ENCODE peak calls at places on chromosomes 11 and 22, in five cellular contexts. N is GM12891, G is K562, F is body of pancreas, S is suprapubic skin. K is an unnamed sample.

GRCh38 chr11:3000032-3000961 is 8.2 kb upstream of the NAP1L4 start:
- DNase-seq in N (no peak), G (no peak), F (peak; percentile 81), S (peak; percentile 81), K (no peak)

GRCh38 chr22:25067851-25068421 is 115.4 kb downstream of the KIAA1671 start:
- DNase-seq in N (no peak), G (no peak), F (no peak), S (no peak), K (no peak)

GRCh38 chr11:115505165-115505564 is 950 bp upstream of the CADM1 start:
- DNase-seq in N (no peak), G (no peak), F (peak; percentile 17), S (no peak), K (no peak)

GRCh38 chr11:6440906-6441358 is at the start of gene HPX:
- DNase-seq in N (no peak), G (no peak), F (no peak), S (no peak), K (no peak)

GRCh38 chr22:49208768-49209252 is 618.9 kb downstream of the BRD1 start:
- DNase-seq in N (no peak), G (peak; percentile 26), F (peak; percentile 6), S (peak; percentile 62), K (no peak)

GRCh38 chr11:133945087-133945974 is 11.4 kb downstream of the IGSF9B start:
- DNase-seq in N (no peak), G (no peak), F (no peak), S (no peak), K (no peak)

GRCh38 chr11:27904358-27905055 is 203.4 kb downstream of the KIF18A start:
- DNase-seq in N (no peak), G (no peak), F (no peak), S (no peak), K (no peak)

GRCh38 chr11:122692444-122692843 is 36.9 kb downstream of the UBASH3B start:
- DNase-seq in N (no peak), G (no peak), F (no peak), S (no peak), K (no peak)

GRCh38 chr22:46612341-46612903 is 7.8 kb upstream of the GRAMD4 start:
- DNase-seq in N (no peak), G (no peak), F (no peak), S (no peak), K (no peak)

GRCh38 chr11:17351510-17352176 is at the start of gene NCR3LG1:
- DNase-seq in N (peak; percentile 37), G (peak; percentile 77), F (peak; percentile 46), S (peak; percentile 83), K (peak; percentile 92)

DNA sequence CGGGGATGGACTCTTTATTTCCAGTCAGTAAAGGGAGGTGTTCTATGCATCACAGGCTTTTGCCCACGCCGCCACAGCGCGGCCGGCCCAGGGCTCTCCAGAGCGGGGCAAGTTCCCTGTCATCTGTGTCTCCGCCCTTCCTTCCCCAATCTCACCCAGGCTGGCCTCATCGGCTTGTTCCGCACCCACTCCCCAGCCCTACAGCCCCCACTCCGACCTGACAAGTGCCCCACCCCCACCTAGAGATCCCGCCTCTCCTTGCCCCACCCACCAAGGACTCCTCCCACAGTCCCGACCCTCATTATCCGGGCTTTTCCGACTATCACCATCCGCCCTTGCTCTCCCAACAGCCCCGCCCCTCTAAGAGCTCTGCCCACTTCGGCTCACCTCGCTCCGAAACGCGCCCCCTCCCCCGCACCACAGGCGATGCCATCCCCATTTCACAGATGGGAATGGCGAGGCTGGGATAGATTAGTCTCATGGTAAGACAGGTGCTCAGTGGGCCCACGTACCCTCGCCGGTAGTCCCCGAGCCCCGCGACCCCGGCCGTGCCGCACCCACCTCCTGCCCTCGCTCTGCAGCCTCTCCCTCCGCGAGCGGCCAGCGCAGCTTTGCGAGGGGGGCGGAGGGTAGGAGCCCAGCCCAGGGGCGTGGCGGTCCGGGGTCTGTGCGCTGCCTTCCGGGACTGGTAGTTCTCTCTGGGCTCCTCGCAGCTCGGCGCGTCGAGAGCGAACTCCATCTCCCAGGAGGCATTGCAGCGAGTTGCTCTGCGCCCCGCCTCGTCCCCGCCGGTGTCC is at the start of gene KCTD21:
- DNase-seq in N (peak; percentile 99), G (peak; percentile 96), F (peak; percentile 96), S (peak; percentile 98), K (peak; percentile 99)
- TF ChIP-seq POLR2A in N (no peak), G (peak; percentile 62), F (peak; percentile 62), S (no peak), K (peak; percentile 74)

DNA sequence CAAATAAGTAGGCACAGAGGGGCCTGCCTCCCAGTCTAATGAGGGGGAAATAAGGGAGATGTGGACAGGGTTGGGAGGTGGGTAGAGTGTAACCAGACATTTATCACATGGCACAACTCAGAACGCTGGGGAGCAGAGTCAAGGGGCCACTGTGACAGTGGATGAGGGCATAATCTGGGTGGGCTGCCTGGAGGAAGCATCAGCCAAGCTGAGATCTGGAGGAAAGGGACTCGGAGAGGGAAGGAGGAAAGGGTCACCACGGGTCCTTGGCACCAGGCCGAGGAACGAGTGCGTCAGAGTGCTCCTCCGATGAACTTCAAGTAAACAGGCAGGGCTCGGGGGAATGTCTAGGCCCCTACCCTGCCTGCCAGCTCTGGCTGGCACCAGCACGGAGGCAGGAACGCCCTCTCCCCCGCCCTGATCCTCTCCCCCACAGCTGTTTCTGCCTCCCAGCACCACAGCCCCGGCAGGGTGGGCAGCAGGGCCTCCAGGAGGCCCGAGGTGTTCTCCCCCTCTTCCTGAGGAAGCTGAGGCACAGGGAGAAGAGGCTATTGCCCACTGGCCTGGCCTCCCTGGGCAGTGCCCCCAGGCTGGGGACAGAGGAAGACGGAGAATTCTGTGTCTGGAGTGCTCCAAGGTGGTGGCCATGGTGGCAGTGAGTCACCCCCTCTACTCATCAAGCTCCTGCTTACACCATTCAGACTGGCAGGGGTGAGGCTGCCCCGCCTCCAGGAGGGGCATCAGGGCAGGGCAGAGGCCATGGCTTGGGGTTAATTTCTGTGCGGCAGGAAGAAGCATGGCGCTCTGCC is 4.2 kb downstream of the ALDH3B1 start:
- DNase-seq in N (no peak), G (no peak), F (no peak), S (no peak), K (no peak)
- TF ChIP-seq POLR2A in N (no peak), G (no peak), F (no peak), S (no peak), K (no peak)

DNA sequence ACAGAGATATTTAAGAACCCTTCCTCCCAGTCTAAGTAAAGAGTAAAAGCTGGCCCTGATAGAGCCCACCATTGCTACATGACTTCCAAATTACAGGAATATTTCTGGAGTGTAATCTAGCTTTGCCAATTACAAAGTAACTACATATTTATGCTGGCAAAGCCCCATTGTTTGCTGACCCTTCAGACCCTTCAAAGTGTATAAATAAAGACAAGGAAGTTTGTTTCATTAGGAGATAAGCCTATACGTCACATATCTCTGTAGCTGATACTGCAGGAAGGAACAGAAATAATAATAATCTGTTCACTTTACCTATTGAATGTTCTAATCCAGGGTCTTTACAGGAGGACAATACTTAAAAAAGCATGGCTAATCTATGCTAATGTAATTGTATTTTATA is 375.1 kb downstream of the SOX6 start:
- DNase-seq in N (no peak), G (no peak), F (no peak), S (no peak), K (no peak)
- TF ChIP-seq POLR2A in N (no peak), G (no peak), F (no peak), S (no peak), K (no peak)

DNA sequence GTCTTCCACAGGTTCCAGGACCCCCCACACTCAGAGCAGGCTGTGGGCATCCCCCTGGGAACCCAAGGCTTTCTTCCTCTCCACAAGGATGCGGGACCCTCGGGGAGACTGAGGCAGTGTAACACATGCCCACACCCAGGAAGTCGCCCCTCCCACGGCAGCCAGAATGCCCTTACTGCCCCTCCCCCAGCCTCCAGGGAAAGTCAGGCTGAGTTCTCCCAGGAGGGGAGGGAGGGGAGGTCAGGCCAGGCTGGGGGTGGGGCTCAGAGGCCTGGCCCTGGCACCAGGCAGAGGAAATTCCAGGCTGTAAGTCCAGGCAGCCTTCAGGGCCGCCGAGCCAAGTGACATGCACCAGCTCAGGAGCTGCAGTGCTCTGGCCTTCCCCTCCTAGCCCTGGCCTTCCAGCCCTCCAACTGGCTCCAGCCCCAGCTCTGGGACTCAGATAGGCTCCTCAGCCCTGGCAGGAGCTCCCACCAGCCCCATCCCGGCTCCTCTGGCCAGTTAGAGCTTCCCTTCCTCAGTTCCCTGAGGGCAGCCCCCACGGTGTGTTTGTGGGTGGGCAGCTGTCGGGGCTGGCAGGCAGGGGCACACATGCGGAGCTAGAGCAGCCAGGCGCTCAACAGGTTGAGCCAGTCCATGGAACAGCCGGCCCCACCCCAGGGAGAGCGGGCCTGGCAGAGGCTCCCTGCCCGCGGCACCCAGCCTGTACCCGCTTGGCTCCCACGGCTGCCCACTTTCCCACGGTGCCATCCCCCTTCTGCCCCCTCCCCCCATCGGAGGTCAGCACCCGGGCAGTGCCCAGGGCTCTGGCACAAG is 3.6 kb downstream of the BCL9L start:
- DNase-seq in N (no peak), G (peak; percentile 35), F (peak; percentile 90), S (no peak), K (no peak)
- TF ChIP-seq POLR2A in N (no peak), G (no peak), F (peak; percentile 83), S (no peak), K (peak; percentile 58)

DNA sequence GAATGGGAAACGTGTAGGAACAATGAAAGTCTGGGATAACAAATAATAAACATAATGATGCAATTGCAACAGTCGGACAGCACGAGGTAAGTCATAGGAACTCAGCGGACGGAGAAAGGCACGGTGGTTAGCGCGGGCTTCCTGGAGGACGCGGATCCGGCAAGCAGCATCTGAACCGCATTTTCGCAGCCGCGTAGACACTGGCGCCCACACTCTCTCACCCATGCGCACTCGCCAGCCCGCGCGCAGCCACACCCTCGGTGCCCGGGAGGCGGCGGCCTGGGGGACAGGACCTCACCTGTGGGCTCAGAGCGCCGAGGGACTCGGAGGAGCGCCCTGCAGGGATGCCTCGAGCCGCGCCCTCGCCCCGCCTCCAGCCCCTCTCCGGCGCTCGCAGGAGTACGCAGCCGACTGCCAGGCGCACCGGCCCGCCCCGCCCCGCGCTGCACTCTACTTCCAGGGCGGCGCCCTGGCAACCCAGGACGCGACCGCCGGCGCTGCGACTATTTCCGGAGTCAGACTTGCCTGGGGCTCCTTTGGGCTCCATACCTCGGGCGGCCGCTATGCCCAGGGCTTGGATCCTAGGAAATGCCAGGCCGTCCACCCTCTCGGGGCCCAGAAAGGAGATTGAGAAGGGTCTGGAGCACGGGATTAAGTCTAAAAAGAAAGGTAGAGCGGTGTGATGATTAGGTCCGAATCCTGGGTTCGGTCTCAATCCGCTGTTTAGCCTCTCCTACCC is at the start of gene TTLL1:
- DNase-seq in N (peak; percentile 95), G (peak; percentile 90), F (peak; percentile 87), S (peak; percentile 92), K (peak; percentile 94)
- TF ChIP-seq POLR2A in N (peak; percentile 40), G (peak; percentile 53), F (peak; percentile 55), S (no peak), K (no peak)

GRCh38 chr22:36580371-36580770 is 51.4 kb upstream of the EIF3D start:
- DNase-seq in N (no peak), G (no peak), F (no peak), S (no peak), K (no peak)

GRCh38 chr22:36573815-36574350 is 44.9 kb upstream of the EIF3D start:
- DNase-seq in N (no peak), G (no peak), F (no peak), S (no peak), K (no peak)

GRCh38 chr22:36578619-36579018 is 49.7 kb upstream of the EIF3D start:
- DNase-seq in N (no peak), G (no peak), F (no peak), S (no peak), K (no peak)

GRCh38 chr22:36579441-36579840 is 50.5 kb upstream of the EIF3D start:
- DNase-seq in N (no peak), G (no peak), F (no peak), S (no peak), K (no peak)

GRCh38 chr22:36577019-36577418 is 48.1 kb upstream of the EIF3D start:
- DNase-seq in N (no peak), G (no peak), F (no peak), S (no peak), K (no peak)
- TF ChIP-seq POLR2A in N (no peak), G (no peak), F (no peak), S (no peak), K (no peak)